ENCODE peak calls at places on chromosomes 3 and 15, in nine cellular contexts. One of them, this sample, is unnamed.

GRCh38 chr15:31292391-31293020 is 34.1 kb upstream of the KLF13 start:
- DNase-seq in A172: no peak
- DNase-seq in ELR: no peak
- DNase-seq in choroid plexus epithelial cell: no peak
- DNase-seq in MCF 10A: no peak
- DNase-seq in GM04504: no peak
- DNase-seq in KBM-7: no peak
- DNase-seq in activated CD4-positive, alpha-beta T cell treated with anti-CD3 and anti-CD28 coated beads, Interleukin-2, amount 10 ng/mL, durations not matched to agents 7 days and 5 days: no peak
- DNase-seq in activated T-helper 1 cell treated with anti-CD3 and anti-CD28 coated beads, Interleukin-12 subunit alpha, Interleukin-12 subunit beta, Interleukin-2, Interleukin-4 antibody, amounts not matched to agents 30 ng/mL and 10 ng/mL and 1 ng/mL, durations not matched to agents 14 hours and 24 hours and 36 hours: no peak
- DNase-seq in this sample: no peak

GRCh38 chr3:195809291-195809785 is 2.4 kb downstream of the MUC4 start:
- DNase-seq in A172: no peak
- DNase-seq in ELR: no peak
- DNase-seq in choroid plexus epithelial cell: no peak
- DNase-seq in MCF 10A: no peak
- DNase-seq in GM04504: no peak
- DNase-seq in KBM-7: no peak
- DNase-seq in activated CD4-positive, alpha-beta T cell treated with anti-CD3 and anti-CD28 coated beads, Interleukin-2, amount 10 ng/mL, durations not matched to agents 7 days and 5 days: no peak
- DNase-seq in activated T-helper 1 cell treated with anti-CD3 and anti-CD28 coated beads, Interleukin-12 subunit alpha, Interleukin-12 subunit beta, Interleukin-2, Interleukin-4 antibody, amounts not matched to agents 30 ng/mL and 10 ng/mL and 1 ng/mL, durations not matched to agents 14 hours and 24 hours and 36 hours: no peak
- DNase-seq in this sample: no peak

GRCh38 chr3:170418422-170419300 is at the start of gene CLDN11:
- DNase-seq in A172: no peak
- DNase-seq in ELR: peak; percentile 77
- DNase-seq in choroid plexus epithelial cell: peak; percentile 71
- DNase-seq in MCF 10A: no peak
- DNase-seq in GM04504: no peak
- DNase-seq in KBM-7: no peak
- DNase-seq in activated CD4-positive, alpha-beta T cell treated with anti-CD3 and anti-CD28 coated beads, Interleukin-2, amount 10 ng/mL, durations not matched to agents 7 days and 5 days: no peak
- DNase-seq in activated T-helper 1 cell treated with anti-CD3 and anti-CD28 coated beads, Interleukin-12 subunit alpha, Interleukin-12 subunit beta, Interleukin-2, Interleukin-4 antibody, amounts not matched to agents 30 ng/mL and 10 ng/mL and 1 ng/mL, durations not matched to agents 14 hours and 24 hours and 36 hours: no peak
- DNase-seq in this sample: no peak

GRCh38 chr3:100556656-100557310 is 52.6 kb upstream of the ADGRG7 start:
- DNase-seq in A172: peak; percentile 50
- DNase-seq in ELR: peak; percentile 71
- DNase-seq in choroid plexus epithelial cell: peak; percentile 75
- DNase-seq in MCF 10A: peak; percentile 85
- DNase-seq in GM04504: no peak
- DNase-seq in KBM-7: no peak
- DNase-seq in activated CD4-positive, alpha-beta T cell treated with anti-CD3 and anti-CD28 coated beads, Interleukin-2, amount 10 ng/mL, durations not matched to agents 7 days and 5 days: no peak
- DNase-seq in activated T-helper 1 cell treated with anti-CD3 and anti-CD28 coated beads, Interleukin-12 subunit alpha, Interleukin-12 subunit beta, Interleukin-2, Interleukin-4 antibody, amounts not matched to agents 30 ng/mL and 10 ng/mL and 1 ng/mL, durations not matched to agents 14 hours and 24 hours and 36 hours: no peak
- DNase-seq in this sample: peak; percentile 36

GRCh38 chr3:97871788-97872187 is 50.0 kb downstream of the CRYBG3 start:
- DNase-seq in A172: no peak
- DNase-seq in ELR: no peak
- DNase-seq in choroid plexus epithelial cell: peak; percentile 71
- DNase-seq in MCF 10A: peak; percentile 39
- DNase-seq in GM04504: no peak
- DNase-seq in KBM-7: no peak
- DNase-seq in activated CD4-positive, alpha-beta T cell treated with anti-CD3 and anti-CD28 coated beads, Interleukin-2, amount 10 ng/mL, durations not matched to agents 7 days and 5 days: no peak
- DNase-seq in activated T-helper 1 cell treated with anti-CD3 and anti-CD28 coated beads, Interleukin-12 subunit alpha, Interleukin-12 subunit beta, Interleukin-2, Interleukin-4 antibody, amounts not matched to agents 30 ng/mL and 10 ng/mL and 1 ng/mL, durations not matched to agents 14 hours and 24 hours and 36 hours: no peak
- DNase-seq in this sample: no peak

GRCh38 chr3:112327371-112327951 is 5.5 kb upstream of the CD200 start:
- DNase-seq in A172: peak; percentile 65
- DNase-seq in ELR: peak; percentile 78
- DNase-seq in choroid plexus epithelial cell: peak; percentile 89
- DNase-seq in MCF 10A: peak; percentile 73
- DNase-seq in GM04504: peak; percentile 24
- DNase-seq in KBM-7: peak; percentile 63
- DNase-seq in activated CD4-positive, alpha-beta T cell treated with anti-CD3 and anti-CD28 coated beads, Interleukin-2, amount 10 ng/mL, durations not matched to agents 7 days and 5 days: peak; percentile 73
- DNase-seq in activated T-helper 1 cell treated with anti-CD3 and anti-CD28 coated beads, Interleukin-12 subunit alpha, Interleukin-12 subunit beta, Interleukin-2, Interleukin-4 antibody, amounts not matched to agents 30 ng/mL and 10 ng/mL and 1 ng/mL, durations not matched to agents 14 hours and 24 hours and 36 hours: peak; percentile 38
- DNase-seq in this sample: peak; percentile 59

GRCh38 chr15:85742186-85742751 is 52.5 kb downstream of the KLHL25 start:
- DNase-seq in A172: no peak
- DNase-seq in ELR: no peak
- DNase-seq in choroid plexus epithelial cell: peak; percentile 78
- DNase-seq in MCF 10A: no peak
- DNase-seq in GM04504: no peak
- DNase-seq in KBM-7: peak; percentile 53
- DNase-seq in activated CD4-positive, alpha-beta T cell treated with anti-CD3 and anti-CD28 coated beads, Interleukin-2, amount 10 ng/mL, durations not matched to agents 7 days and 5 days: no peak
- DNase-seq in activated T-helper 1 cell treated with anti-CD3 and anti-CD28 coated beads, Interleukin-12 subunit alpha, Interleukin-12 subunit beta, Interleukin-2, Interleukin-4 antibody, amounts not matched to agents 30 ng/mL and 10 ng/mL and 1 ng/mL, durations not matched to agents 14 hours and 24 hours and 36 hours: no peak
- DNase-seq in this sample: no peak

GRCh38 chr15:90212221-90213079 is 11.3 kb downstream of the SEMA4B start:
- DNase-seq in A172: no peak
- DNase-seq in ELR: no peak
- DNase-seq in choroid plexus epithelial cell: no peak
- DNase-seq in MCF 10A: peak; percentile 93
- DNase-seq in GM04504: no peak
- DNase-seq in KBM-7: no peak
- DNase-seq in activated CD4-positive, alpha-beta T cell treated with anti-CD3 and anti-CD28 coated beads, Interleukin-2, amount 10 ng/mL, durations not matched to agents 7 days and 5 days: no peak
- DNase-seq in activated T-helper 1 cell treated with anti-CD3 and anti-CD28 coated beads, Interleukin-12 subunit alpha, Interleukin-12 subunit beta, Interleukin-2, Interleukin-4 antibody, amounts not matched to agents 30 ng/mL and 10 ng/mL and 1 ng/mL, durations not matched to agents 14 hours and 24 hours and 36 hours: no peak
- DNase-seq in this sample: no peak

This sample was measured in HFFc6.